ENCODE peak calls at places on chromosomes 2 and 18, in nine cellular contexts. U, V, K, G, J, A, R, X and I are unnamed samples.

GRCh38 chr2:233349005-233349998 is 5.0 kb upstream of the DGKD start:
- DNase-seq in U (no peak), V (no peak), K (peak), G (peak), J (peak), A (peak), R (peak), X (no peak), I (peak)

GRCh38 chr2:188986839-188987238 is 12.7 kb downstream of the COL3A1 start:
- DNase-seq in U (no peak), V (no peak), K (no peak), G (no peak), J (no peak), A (no peak), R (no peak), X (no peak), I (no peak)

GRCh38 chr2:219552382-219553167 is 8.7 kb downstream of the TMEM198 start:
- DNase-seq in U (peak), V (no peak), K (peak), G (no peak), J (peak), A (peak), R (peak), X (peak), I (peak)

GRCh38 chr2:219871396-219871795 is 244.0 kb downstream of the SLC4A3 start:
- DNase-seq in U (no peak), V (peak), K (no peak), G (no peak), J (no peak), A (no peak), R (no peak), X (no peak), I (no peak)

GRCh38 chr2:233416706-233417105 is 62.4 kb downstream of the DGKD start:
- DNase-seq in U (no peak), V (no peak), K (no peak), G (no peak), J (no peak), A (no peak), R (peak), X (peak), I (no peak)

GRCh38 chr2:133871810-133872209 is 303.5 kb upstream of the NCKAP5 start:
- DNase-seq in U (no peak), V (no peak), K (no peak), G (no peak), J (no peak), A (no peak), R (no peak), X (no peak), I (no peak)

GRCh38 chr2:232026941-232027340 is 65.4 kb downstream of the DIS3L2 start:
- DNase-seq in U (no peak), V (no peak), K (no peak), G (no peak), J (no peak), A (no peak), R (no peak), X (no peak), I (no peak)

GRCh38 chr2:229237270-229237669 is 33.8 kb downstream of the PID1 start:
- DNase-seq in U (no peak), V (no peak), K (no peak), G (no peak), J (no peak), A (no peak), R (no peak), X (no peak), I (no peak)

GRCh38 chr2:214593723-214594122 is 182.9 kb downstream of the VWC2L start:
- DNase-seq in U (no peak), V (peak), K (no peak), G (no peak), J (no peak), A (no peak), R (no peak), X (no peak), I (no peak)

GRCh38 chr2:219142329-219142728 is 18.3 kb downstream of the NHEJ1 start:
- DNase-seq in U (no peak), V (no peak), K (no peak), G (no peak), J (no peak), A (no peak), R (peak), X (no peak), I (peak)

GRCh38 chr2:189498205-189498604 is 56.9 kb downstream of the WDR75 start:
- DNase-seq in U (no peak), V (no peak), K (no peak), G (no peak), J (no peak), A (no peak), R (no peak), X (no peak), I (no peak)

GRCh38 chr18:11175266-11175947 is 26.0 kb upstream of the PIEZO2 start:
- DNase-seq in U (no peak), V (no peak), K (no peak), G (no peak), J (no peak), A (no peak), R (no peak), X (no peak), I (no peak)

GRCh38 chr18:79218605-79219195 is 149.5 kb downstream of the ATP9B start:
- DNase-seq in U (no peak), V (no peak), K (no peak), G (no peak), J (no peak), A (no peak), R (no peak), X (no peak), I (no peak)

GRCh38 chr18:60022671-60023276 is 123.0 kb downstream of the PMAIP1 start:
- DNase-seq in U (no peak), V (no peak), K (no peak), G (no peak), J (no peak), A (no peak), R (no peak), X (no peak), I (no peak)

GRCh38 chr2:5473596-5473995 is 218.6 kb upstream of the SOX11 start:
- DNase-seq in U (no peak), V (no peak), K (no peak), G (no peak), J (no peak), A (no peak), R (no peak), X (no peak), I (no peak)

GRCh38 chr2:10432315-10433181 is 15.6 kb downstream of the ODC1 start:
- DNase-seq in U (no peak), V (peak), K (no peak), G (no peak), J (peak), A (no peak), R (no peak), X (no peak), I (peak)

GRCh38 chr2:71711470-71711857 is 258.1 kb downstream of the DYSF start:
- DNase-seq in U (no peak), V (no peak), K (no peak), G (no peak), J (no peak), A (no peak), R (no peak), X (no peak), I (peak)

GRCh38 chr18:62523631-62524442 is 1.0 kb downstream of the ZCCHC2 start:
- DNase-seq in U (peak), V (peak), K (peak), G (peak), J (peak), A (peak), R (peak), X (peak), I (peak)

GRCh38 chr18:78540636-78541400 is 438.8 kb upstream of the SALL3 start:
- DNase-seq in U (no peak), V (no peak), K (no peak), G (no peak), J (no peak), A (no peak), R (no peak), X (peak), I (no peak)

GRCh38 chr2:27059141-27059820 is 7.8 kb downstream of the AGBL5 start:
- DNase-seq in U (no peak), V (no peak), K (no peak), G (no peak), J (no peak), A (no peak), R (no peak), X (no peak), I (no peak)

GRCh38 chr2:219596954-219597551 is 604 bp upstream of the STK11IP start:
- DNase-seq in U (no peak), V (no peak), K (no peak), G (no peak), J (no peak), A (no peak), R (no peak), X (no peak), I (no peak)

GRCh38 chr2:85257359-85258193 is 70.2 kb downstream of the TGOLN2 start:
- DNase-seq in U (no peak), V (no peak), K (no peak), G (no peak), J (no peak), A (peak), R (peak), X (no peak), I (no peak)

GRCh38 chr18:58556333-58557012 is 72.4 kb downstream of the ALPK2 start:
- DNase-seq in U (no peak), V (no peak), K (no peak), G (no peak), J (no peak), A (peak), R (no peak), X (no peak), I (peak)

GRCh38 chr2:238985931-238986446 is 138.1 kb downstream of the TWIST2 start:
- DNase-seq in U (no peak), V (peak), K (no peak), G (no peak), J (peak), A (no peak), R (no peak), X (peak), I (no peak)

GRCh38 chr18:55878224-55878623 is 290.2 kb upstream of the TCF4 start:
- DNase-seq in U (no peak), V (no peak), K (no peak), G (no peak), J (no peak), A (no peak), R (no peak), X (no peak), I (no peak)

GRCh38 chr2:119476301-119477117 is 44.9 kb downstream of the TMEM37 start:
- DNase-seq in U (peak), V (peak), K (no peak), G (peak), J (peak), A (no peak), R (peak), X (peak), I (peak)

GRCh38 chr18:72114801-72115594 is 429.1 kb downstream of the CBLN2 start:
- DNase-seq in U (no peak), V (no peak), K (no peak), G (no peak), J (no peak), A (no peak), R (no peak), X (no peak), I (no peak)

GRCh38 chr2:151251012-151251411 is 10.7 kb downstream of the RBM43 start:
- DNase-seq in U (no peak), V (no peak), K (no peak), G (no peak), J (no peak), A (no peak), R (no peak), X (no peak), I (no peak)

GRCh38 chr18:9422816-9423519 is 52.3 kb upstream of the RALBP1 start:
- DNase-seq in U (no peak), V (no peak), K (no peak), G (no peak), J (no peak), A (no peak), R (no peak), X (no peak), I (no peak)

GRCh38 chr2:207528980-207529329 is 807 bp upstream of the CREB1 start:
- DNase-seq in U (peak), V (peak), K (peak), G (peak), J (no peak), A (peak), R (peak), X (peak), I (peak)

GRCh38 chr2:47300081-47300480 is 102.9 kb upstream of the MSH2 start:
- DNase-seq in U (no peak), V (no peak), K (no peak), G (no peak), J (no peak), A (no peak), R (no peak), X (no peak), I (no peak)

GRCh38 chr18:59446012-59446411 is 86.9 kb upstream of the LMAN1 start:
- DNase-seq in U (no peak), V (no peak), K (no peak), G (no peak), J (no peak), A (no peak), R (no peak), X (no peak), I (no peak)

GRCh38 chr18:26133652-26134051 is at the start of gene PSMA8:
- DNase-seq in U (peak), V (peak), K (no peak), G (no peak), J (peak), A (peak), R (no peak), X (no peak), I (no peak)

GRCh38 chr2:9993490-9994165 is 42.1 kb downstream of the GRHL1 start:
- DNase-seq in U (no peak), V (no peak), K (no peak), G (no peak), J (no peak), A (no peak), R (no peak), X (no peak), I (no peak)

GRCh38 chr18:48207733-48208132 is 201.4 kb downstream of the ZBTB7C start:
- DNase-seq in U (no peak), V (no peak), K (no peak), G (no peak), J (no peak), A (no peak), R (no peak), X (no peak), I (no peak)
- H3K27ac ChIP-seq in U (no peak), V (no peak), K (no peak), G (no peak), J (no peak), A (no peak), R (no peak), X (no peak), I (no peak)

GRCh38 chr18:13657974-13658373 is 68.4 kb downstream of the FAM210A start:
- DNase-seq in U (no peak), V (no peak), K (no peak), G (no peak), J (no peak), A (no peak), R (no peak), X (no peak), I (no peak)

GRCh38 chr18:13658444-13659204 is 67.7 kb downstream of the FAM210A start:
- DNase-seq in U (no peak), V (no peak), K (no peak), G (no peak), J (no peak), A (no peak), R (no peak), X (no peak), I (no peak)

GRCh38 chr18:13649397-13650252 is 76.7 kb downstream of the FAM210A start:
- DNase-seq in U (no peak), V (no peak), K (no peak), G (peak), J (no peak), A (no peak), R (no peak), X (no peak), I (no peak)

DNA sequence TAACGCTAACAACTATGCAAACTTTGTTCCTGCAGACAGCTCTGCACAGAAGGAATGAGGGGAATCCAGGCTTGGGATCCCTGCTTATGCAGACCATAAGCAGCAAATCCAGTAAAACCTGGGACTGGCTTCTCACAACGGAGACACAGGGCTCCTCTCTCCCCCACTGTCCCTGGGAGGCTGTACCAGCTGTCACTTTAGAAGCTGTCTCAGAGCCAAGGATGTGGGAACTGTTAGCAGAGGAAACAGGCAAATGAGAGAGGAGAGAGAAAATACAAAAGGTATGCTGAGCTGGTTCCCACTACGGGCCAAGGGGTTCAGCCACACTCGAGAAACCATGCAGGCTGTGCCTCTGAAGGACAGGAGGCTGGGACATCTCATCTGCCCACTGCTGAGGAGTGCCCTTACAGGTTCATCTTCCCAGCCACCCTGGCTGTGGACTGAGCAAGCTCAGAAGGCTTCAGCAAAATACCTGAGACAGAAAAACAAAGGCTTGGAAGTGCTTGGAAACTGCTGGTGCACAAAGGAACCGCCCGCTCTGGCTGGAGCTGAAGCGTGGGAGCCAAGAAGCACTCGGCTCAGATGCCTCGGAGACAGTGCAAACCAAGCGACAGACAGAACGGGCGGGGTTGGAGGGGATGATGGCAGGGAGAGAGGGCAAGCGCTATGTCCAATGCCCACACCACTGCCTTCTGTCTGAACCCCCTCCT is 72.5 kb downstream of the FAM210A start:
- DNase-seq in U (no peak), V (no peak), K (no peak), G (no peak), J (no peak), A (no peak), R (no peak), X (no peak), I (no peak)
- H3K27ac ChIP-seq in U (no peak), V (no peak), K (no peak), G (peak), J (no peak), A (no peak), R (no peak), X (no peak), I (no peak)

GRCh38 chr2:54549912-54550518 is 93.9 kb downstream of the SPTBN1 start:
- DNase-seq in U (no peak), V (no peak), K (no peak), G (no peak), J (peak), A (no peak), R (no peak), X (peak), I (no peak)
- H3K27ac ChIP-seq in U (no peak), V (no peak), K (peak), G (no peak), J (no peak), A (no peak), R (no peak), X (no peak), I (no peak)

DNA sequence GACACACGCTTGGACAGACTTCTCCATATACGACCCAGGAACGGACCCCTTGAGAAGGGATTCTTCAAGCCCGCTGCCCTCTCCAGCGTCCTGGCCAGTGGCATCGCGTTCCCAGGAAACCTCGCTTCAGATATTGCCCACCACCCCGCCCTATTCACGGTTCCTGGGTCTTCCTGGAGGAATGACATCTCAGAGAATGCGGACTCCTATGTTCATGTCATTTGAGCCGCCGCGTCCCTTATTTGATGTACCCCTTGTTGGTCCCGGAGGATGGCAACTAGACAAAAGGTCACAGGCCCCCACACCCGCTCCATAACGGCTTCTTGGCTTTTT is 588 bp upstream of the CCDC93 start:
- DNase-seq in U (no peak), V (no peak), K (no peak), G (no peak), J (no peak), A (no peak), R (no peak), X (no peak), I (no peak)
- H3K27ac ChIP-seq in U (peak), V (no peak), K (peak), G (no peak), J (no peak), A (no peak), R (no peak), X (peak), I (no peak)